ENCODE peak calls at places on chromosomes 4 and X, in five cellular contexts. Q, O, B, J and W are unnamed samples.

GRCh38 chr4:117691572-117692351 is 342.5 kb upstream of the NDST3 start:
- DNase-seq in O (no peak), Q (no peak), J (no peak), B (no peak), W (peak; percentile 8)

GRCh38 chr4:153188966-153189801 is 15.1 kb upstream of the TRIM2 start:
- DNase-seq in Q (no peak), J (no peak), O (no peak), B (no peak), W (no peak)

GRCh38 chrX:119790977-119791436 is 423 bp downstream of the RPL39 start:
- DNase-seq in O (peak; percentile 30), J (peak; percentile 67), Q (no peak), B (no peak), W (no peak)

GRCh38 chr4:8276358-8277240 is 7.0 kb downstream of the HTRA3 start:
- DNase-seq in O (no peak), Q (no peak), J (no peak), B (no peak), W (no peak)

GRCh38 chrX:44903842-44904530 is 31.0 kb downstream of the KDM6A start:
- DNase-seq in B (no peak), J (no peak), Q (no peak), O (no peak), W (no peak)

GRCh38 chr4:8009710-8010534 is 70.3 kb upstream of the AFAP1 start:
- DNase-seq in O (peak; percentile 42), Q (no peak), J (no peak), B (no peak), W (no peak)

GRCh38 chr4:26426892-26427291 is 63.4 kb downstream of the CCKAR start:
- DNase-seq in J (no peak), Q (no peak), O (no peak), B (no peak), W (no peak)

GRCh38 chrX:66676990-66677389 is 38.1 kb upstream of the EDA2R start:
- DNase-seq in Q (no peak), J (no peak), O (no peak), B (no peak), W (no peak)

GRCh38 chr4:154329268-154329858 is 162.2 kb downstream of the DCHS2 start:
- DNase-seq in J (peak; percentile 53), O (peak; percentile 3), Q (no peak), B (no peak), W (peak; percentile 60)

GRCh38 chr4:76235915-76236314 is 15.6 kb upstream of the FAM47E start:
- DNase-seq in Q (no peak), B (no peak), J (no peak), O (no peak), W (peak; percentile 84)

GRCh38 chr4:173871643-173872042 is 341.6 kb upstream of the HAND2 start:
- DNase-seq in B (no peak), O (no peak), Q (no peak), J (no peak), W (no peak)

GRCh38 chrX:118272237-118272636 is 73.7 kb upstream of the WDR44 start:
- DNase-seq in Q (no peak), J (no peak), O (no peak), B (no peak), W (no peak)

GRCh38 chr4:113232194-113232593 is 182.7 kb downstream of the ANK2 start:
- DNase-seq in Q (no peak), O (no peak), J (no peak), B (no peak), W (no peak)

GRCh38 chr4:15455290-15455689 is 14.4 kb upstream of the CC2D2A start:
- DNase-seq in O (no peak), J (no peak), B (no peak), Q (no peak), W (no peak)

GRCh38 chr4:78650106-78651021 is 98.8 kb downstream of the ANXA3 start:
- DNase-seq in Q (no peak), J (peak; percentile 65), O (no peak), B (no peak), W (no peak)

GRCh38 chr4:144343143-144343755 is 202.7 kb upstream of the GYPA start:
- DNase-seq in Q (no peak), O (no peak), J (no peak), B (no peak), W (no peak)

GRCh38 chr4:15691346-15692140 is 9.9 kb downstream of the FAM200B start:
- DNase-seq in O (peak; percentile 14), Q (no peak), B (no peak), J (no peak), W (no peak)

GRCh38 chrX:113629326-113629725 is 788.7 kb upstream of the AMOT start:
- DNase-seq in Q (no peak), J (no peak), B (no peak), O (no peak), W (no peak)

GRCh38 chr4:42151568-42152506 is 618 bp downstream of the BEND4 start:
- DNase-seq in Q (no peak), O (no peak), B (no peak), J (no peak), W (peak; percentile 69)

GRCh38 chr4:173436149-173436579 is 37.2 kb upstream of the SCRG1 start:
- DNase-seq in O (no peak), Q (no peak), J (no peak), B (no peak), W (peak; percentile 33)

GRCh38 chrX:13716905-13717304 is 17.5 kb downstream of the TRAPPC2 start:
- DNase-seq in B (no peak), O (no peak), J (no peak), Q (no peak), W (peak; percentile 8)
- TF ChIP-seq JUNB in B (no peak), O (no peak), J (no peak), Q (no peak), W (no peak)

DNA sequence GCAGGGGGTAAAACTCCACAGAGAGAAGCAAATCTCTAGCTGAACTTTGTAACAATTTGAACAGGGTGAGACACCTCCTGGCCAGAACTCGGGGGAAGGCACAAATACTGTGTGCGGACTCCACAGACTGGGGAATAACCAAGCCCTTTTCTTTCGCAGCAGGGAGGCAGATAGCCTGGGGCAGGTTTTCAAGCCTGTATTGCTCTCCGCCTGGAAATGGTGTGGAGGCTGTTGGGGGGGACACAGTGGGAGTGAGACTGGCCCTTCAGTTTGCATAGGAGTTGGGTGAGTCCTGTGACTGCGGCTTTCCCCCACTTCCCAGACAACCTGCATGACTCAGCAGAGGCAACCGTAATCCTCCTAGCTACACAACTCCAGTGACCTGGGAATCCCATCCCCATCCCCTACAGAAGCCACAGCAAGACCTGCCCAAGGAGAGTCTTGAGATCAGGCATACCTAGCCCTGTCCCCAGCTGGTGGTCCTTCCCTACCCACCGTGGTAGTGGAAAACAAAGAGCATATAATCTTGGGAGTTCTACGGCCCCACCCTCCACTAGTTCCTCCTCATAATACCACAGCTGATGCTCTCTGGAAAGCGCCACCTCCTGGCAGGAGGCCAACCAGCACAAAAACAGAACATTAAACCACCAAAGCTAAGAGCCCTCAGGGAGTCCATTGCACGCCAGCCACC is 12.9 kb upstream of the SMPX start:
- DNase-seq in B (no peak), Q (no peak), O (peak; percentile 58), J (peak; percentile 2), W (peak; percentile 13)
- TF ChIP-seq JUNB in B (no peak), Q (no peak), O (no peak), J (no peak), W (no peak)

GRCh38 chr4:152115794-152116193 is 355.0 kb upstream of the GATB start:
- DNase-seq in O (no peak), J (no peak), B (no peak), Q (no peak), W (no peak)
- TF ChIP-seq JUNB in O (no peak), J (no peak), B (no peak), Q (no peak), W (no peak)

GRCh38 chrX:40078489-40079288 is 19.1 kb downstream of the BCOR start:
- DNase-seq in B (no peak), J (no peak), Q (no peak), O (no peak), W (no peak)
- TF ChIP-seq JUNB in B (no peak), J (no peak), Q (no peak), O (no peak), W (no peak)

DNA sequence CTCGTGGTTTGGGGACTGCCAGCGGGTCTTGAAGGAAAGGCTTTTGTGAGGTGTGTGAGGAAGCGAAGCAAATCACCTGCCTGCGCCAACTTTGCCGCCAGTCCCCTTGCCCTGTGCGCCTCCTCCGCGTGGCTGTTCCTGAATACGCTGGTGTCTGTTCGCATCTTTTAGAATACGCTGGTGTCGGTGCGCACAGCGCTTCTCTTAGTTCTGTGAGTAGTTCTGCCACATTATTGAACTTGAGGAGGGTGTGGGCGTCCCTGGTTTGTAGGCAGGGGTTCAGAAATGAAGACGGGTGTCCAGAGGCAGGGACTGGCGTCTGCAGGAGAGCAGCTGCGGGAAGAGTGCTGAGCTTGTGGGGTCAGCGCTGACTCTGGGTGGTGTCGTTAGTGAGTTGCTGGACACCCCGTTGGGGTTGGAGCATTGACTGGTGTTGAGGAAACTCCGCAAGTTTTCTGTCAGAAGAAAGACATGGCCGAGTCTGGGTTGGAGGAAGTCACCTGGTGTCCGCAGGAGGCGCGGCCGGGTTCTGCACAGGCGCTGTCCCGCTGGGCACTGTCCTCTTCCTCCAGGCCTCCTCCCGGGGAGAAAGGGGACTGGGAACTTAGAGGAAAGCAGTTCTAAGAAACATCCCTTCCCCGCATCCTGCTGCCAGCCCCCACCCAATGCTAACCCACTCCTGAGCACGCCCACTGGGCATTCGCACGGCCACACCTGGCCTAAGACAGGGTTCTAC is 952 bp downstream of the ZNF718 start:
- DNase-seq in Q (no peak), B (no peak), O (no peak), J (peak; percentile 67), W (peak; percentile 85)
- TF ChIP-seq JUNB in Q (no peak), B (no peak), O (no peak), J (no peak), W (no peak)

GRCh38 chrX:23819385-23820234 is 36.6 kb downstream of the SAT1 start:
- DNase-seq in J (no peak), Q (no peak), O (peak; percentile 35), B (no peak), W (no peak)
- TF ChIP-seq JUNB in J (no peak), Q (no peak), O (no peak), B (no peak), W (no peak)

GRCh38 chr4:169902658-169903345 is 123.4 kb downstream of the MFAP3L start:
- DNase-seq in O (peak; percentile 18), Q (no peak), B (no peak), J (peak; percentile 6), W (no peak)
- TF ChIP-seq JUNB in O (no peak), Q (no peak), B (no peak), J (no peak), W (no peak)